ENCODE peak calls at places on chromosomes 13 and 19, in seven cellular contexts. One of them, this sample, is unnamed.

GRCh38 chr19:11295665-11296245 is at the start of gene TSPAN16:
- DNase-seq in SK-N-SH: peak
- DNase-seq in HepG2: no peak
- DNase-seq in GM12891: no peak
- DNase-seq in K562: no peak
- DNase-seq in H1: no peak
- DNase-seq in GM12878: no peak
- DNase-seq in this sample: no peak

GRCh38 chr19:6056801-6057650 is 53.3 kb downstream of the RFX2 start:
- DNase-seq in GM12878: no peak
- DNase-seq in HepG2: peak
- DNase-seq in H1: no peak
- DNase-seq in GM12891: no peak
- DNase-seq in K562: peak
- DNase-seq in SK-N-SH: no peak
- DNase-seq in this sample: no peak

GRCh38 chr13:46373623-46374022 is 13.4 kb downstream of the RUBCNL start:
- DNase-seq in SK-N-SH: no peak
- DNase-seq in GM12891: no peak
- DNase-seq in H1: no peak
- DNase-seq in HepG2: no peak
- DNase-seq in K562: no peak
- DNase-seq in GM12878: no peak
- DNase-seq in this sample: no peak

GRCh38 chr13:97302611-97303010 is 80.5 kb downstream of the MBNL2 start:
- DNase-seq in GM12878: no peak
- DNase-seq in H1: no peak
- DNase-seq in SK-N-SH: no peak
- DNase-seq in GM12891: no peak
- DNase-seq in HepG2: no peak
- DNase-seq in K562: no peak
- DNase-seq in this sample: no peak

GRCh38 chr13:44557986-44558385 is 18.1 kb downstream of the TSC22D1 start:
- DNase-seq in GM12891: no peak
- DNase-seq in H1: no peak
- DNase-seq in HepG2: no peak
- DNase-seq in GM12878: no peak
- DNase-seq in SK-N-SH: no peak
- DNase-seq in K562: no peak
- DNase-seq in this sample: no peak

GRCh38 chr19:33000510-33000909 is 28.5 kb downstream of the FAAP24 start:
- DNase-seq in GM12878: no peak
- DNase-seq in GM12891: no peak
- DNase-seq in H1: no peak
- DNase-seq in K562: no peak
- DNase-seq in SK-N-SH: no peak
- DNase-seq in HepG2: no peak
- DNase-seq in this sample: no peak

GRCh38 chr13:54536112-54536511 is 1507.5 kb downstream of the OLFM4 start:
- DNase-seq in K562: no peak
- DNase-seq in HepG2: no peak
- DNase-seq in SK-N-SH: peak
- DNase-seq in GM12891: no peak
- DNase-seq in GM12878: no peak
- DNase-seq in H1: no peak
- DNase-seq in this sample: no peak

GRCh38 chr19:6611441-6611852 is 20.5 kb upstream of the CD70 start:
- DNase-seq in HepG2: no peak
- DNase-seq in K562: no peak
- DNase-seq in H1: no peak
- DNase-seq in GM12891: no peak
- DNase-seq in GM12878: no peak
- DNase-seq in SK-N-SH: no peak
- DNase-seq in this sample: no peak

GRCh38 chr13:78816592-78816991 is 157.6 kb upstream of the OBI1 start:
- DNase-seq in GM12891: no peak
- DNase-seq in H1: no peak
- DNase-seq in GM12878: no peak
- DNase-seq in SK-N-SH: no peak
- DNase-seq in K562: peak
- DNase-seq in HepG2: no peak
- DNase-seq in this sample: no peak

DNA sequence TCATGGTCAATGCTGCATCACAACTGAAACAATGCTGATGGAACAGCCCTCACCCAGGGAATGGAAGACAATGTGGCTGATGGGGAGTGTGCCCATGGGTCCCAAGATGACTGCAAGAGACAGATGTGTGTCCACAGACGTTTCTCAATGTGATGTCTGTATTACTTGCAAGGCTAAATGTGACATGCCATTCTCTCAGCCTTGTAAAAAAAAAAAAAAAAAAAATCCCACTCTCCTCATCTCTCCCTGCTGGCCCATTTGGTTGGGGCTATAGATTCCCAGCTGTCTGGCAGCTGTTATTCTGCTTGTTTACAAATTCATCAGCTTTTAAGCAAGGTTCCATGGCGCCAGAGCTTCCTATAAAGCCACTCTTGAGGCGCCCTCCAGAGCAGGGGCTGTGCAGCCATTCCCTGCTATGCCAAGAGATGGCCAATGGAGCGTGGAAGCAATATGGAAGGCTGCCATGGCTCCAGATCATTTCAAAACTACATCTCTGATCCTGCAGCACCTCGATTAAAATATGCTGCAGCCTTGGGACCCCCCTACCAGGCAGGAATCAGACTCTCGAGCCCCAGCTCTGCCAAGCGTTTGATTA is 294.8 kb downstream of the FOXO1 start:
- DNase-seq in SK-N-SH: no peak
- DNase-seq in HepG2: no peak
- DNase-seq in GM12891: no peak
- DNase-seq in H1: no peak
- DNase-seq in K562: no peak
- DNase-seq in GM12878: no peak
- DNase-seq in this sample: no peak
- TF ChIP-seq TAF1 in SK-N-SH: no peak
- TF ChIP-seq TAF1 in HepG2: no peak
- TF ChIP-seq TAF1 in GM12891: no peak
- TF ChIP-seq TAF1 in H1: no peak
- TF ChIP-seq TAF1 in K562: no peak
- TF ChIP-seq TAF1 in GM12878: no peak
- TF ChIP-seq TAF1 in this sample: no peak

GRCh38 chr19:42102877-42103276 is 26.9 kb downstream of the ZNF574 start:
- DNase-seq in H1: no peak
- DNase-seq in SK-N-SH: no peak
- DNase-seq in GM12878: no peak
- DNase-seq in K562: no peak
- DNase-seq in GM12891: no peak
- DNase-seq in HepG2: no peak
- DNase-seq in this sample: no peak
- TF ChIP-seq TAF1 in H1: no peak
- TF ChIP-seq TAF1 in SK-N-SH: no peak
- TF ChIP-seq TAF1 in GM12878: no peak
- TF ChIP-seq TAF1 in K562: no peak
- TF ChIP-seq TAF1 in GM12891: no peak
- TF ChIP-seq TAF1 in HepG2: no peak
- TF ChIP-seq TAF1 in this sample: no peak

DNA sequence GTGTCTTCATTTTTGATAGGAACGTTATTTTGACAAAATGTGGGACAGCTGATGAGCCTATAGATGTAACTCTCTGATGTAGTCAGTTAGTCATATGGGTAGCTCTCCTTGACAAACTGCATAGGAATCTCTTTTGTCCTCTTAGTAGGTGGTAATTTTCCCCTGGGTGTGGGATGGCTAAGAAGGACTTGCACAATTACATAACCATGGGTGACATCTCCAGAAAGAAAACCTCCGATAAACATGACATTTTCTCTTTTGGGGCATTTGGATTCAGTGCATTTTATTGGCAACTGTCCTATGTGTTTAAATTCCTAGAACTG is 41.8 kb downstream of the IGFL3 start:
- DNase-seq in SK-N-SH: no peak
- DNase-seq in HepG2: no peak
- DNase-seq in GM12878: no peak
- DNase-seq in H1: no peak
- DNase-seq in GM12891: no peak
- DNase-seq in K562: no peak
- DNase-seq in this sample: no peak
- TF ChIP-seq TAF1 in SK-N-SH: no peak
- TF ChIP-seq TAF1 in HepG2: no peak
- TF ChIP-seq TAF1 in GM12878: no peak
- TF ChIP-seq TAF1 in H1: no peak
- TF ChIP-seq TAF1 in GM12891: no peak
- TF ChIP-seq TAF1 in K562: no peak
- TF ChIP-seq TAF1 in this sample: no peak

DNA sequence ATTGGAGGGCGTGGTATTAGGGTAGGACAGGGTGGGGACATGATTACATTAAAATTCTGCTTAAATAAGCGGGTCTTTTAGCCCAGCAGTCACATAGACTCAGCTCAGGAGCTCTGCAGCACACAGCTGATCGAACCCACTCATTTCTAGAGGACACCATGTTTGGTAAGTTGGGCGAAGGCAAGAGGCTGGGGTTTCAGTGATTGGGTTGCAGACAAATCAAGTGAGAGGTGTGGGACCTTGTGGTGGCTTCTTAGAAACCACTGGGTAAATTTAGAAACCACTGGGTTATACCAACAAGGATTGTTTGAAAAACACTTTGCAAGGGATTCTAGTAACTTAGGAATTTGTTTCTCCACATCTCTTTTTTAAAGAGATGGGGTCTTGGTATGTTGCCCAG is at the start of gene LEUTX:
- DNase-seq in GM12891: peak
- DNase-seq in SK-N-SH: no peak
- DNase-seq in H1: no peak
- DNase-seq in K562: no peak
- DNase-seq in GM12878: peak
- DNase-seq in HepG2: no peak
- DNase-seq in this sample: no peak
- TF ChIP-seq TAF1 in GM12891: no peak
- TF ChIP-seq TAF1 in SK-N-SH: no peak
- TF ChIP-seq TAF1 in H1: no peak
- TF ChIP-seq TAF1 in K562: no peak
- TF ChIP-seq TAF1 in GM12878: no peak
- TF ChIP-seq TAF1 in HepG2: no peak
- TF ChIP-seq TAF1 in this sample: no peak

GRCh38 chr13:32471187-32471922 is 43.4 kb upstream of the N4BP2L1 start:
- DNase-seq in GM12878: no peak
- DNase-seq in HepG2: no peak
- DNase-seq in SK-N-SH: no peak
- DNase-seq in K562: peak
- DNase-seq in H1: no peak
- DNase-seq in GM12891: no peak
- DNase-seq in this sample: no peak

GRCh38 chr13:32473650-32474049 is 45.7 kb upstream of the N4BP2L1 start:
- DNase-seq in HepG2: no peak
- DNase-seq in SK-N-SH: no peak
- DNase-seq in H1: no peak
- DNase-seq in GM12891: no peak
- DNase-seq in GM12878: no peak
- DNase-seq in K562: no peak
- DNase-seq in this sample: no peak

GRCh38 chr13:32472194-32472621 is 44.3 kb upstream of the N4BP2L1 start:
- DNase-seq in SK-N-SH: no peak
- DNase-seq in H1: no peak
- DNase-seq in GM12878: peak
- DNase-seq in GM12891: no peak
- DNase-seq in K562: no peak
- DNase-seq in HepG2: no peak
- DNase-seq in this sample: no peak

GRCh38 chr13:32468502-32469147 is 40.7 kb upstream of the N4BP2L1 start:
- DNase-seq in HepG2: no peak
- DNase-seq in K562: peak
- DNase-seq in SK-N-SH: no peak
- DNase-seq in H1: no peak
- DNase-seq in GM12891: no peak
- DNase-seq in GM12878: no peak
- DNase-seq in this sample: no peak
- TF ChIP-seq TAF1 in HepG2: no peak
- TF ChIP-seq TAF1 in K562: no peak
- TF ChIP-seq TAF1 in SK-N-SH: no peak
- TF ChIP-seq TAF1 in H1: no peak
- TF ChIP-seq TAF1 in GM12891: no peak
- TF ChIP-seq TAF1 in GM12878: no peak
- TF ChIP-seq TAF1 in this sample: no peak

GRCh38 chr19:52541608-52542007 is 14.1 kb downstream of the ZNF808 start:
- DNase-seq in HepG2: no peak
- DNase-seq in GM12891: no peak
- DNase-seq in SK-N-SH: no peak
- DNase-seq in H1: no peak
- DNase-seq in GM12878: no peak
- DNase-seq in K562: no peak
- DNase-seq in this sample: no peak
- TF ChIP-seq TAF1 in HepG2: no peak
- TF ChIP-seq TAF1 in GM12891: no peak
- TF ChIP-seq TAF1 in SK-N-SH: no peak
- TF ChIP-seq TAF1 in H1: no peak
- TF ChIP-seq TAF1 in GM12878: no peak
- TF ChIP-seq TAF1 in K562: no peak
- TF ChIP-seq TAF1 in this sample: no peak

GRCh38 chr13:111248822-111249221 is 71.6 kb upstream of the TEX29 start:
- DNase-seq in GM12878: no peak
- DNase-seq in GM12891: no peak
- DNase-seq in H1: no peak
- DNase-seq in K562: no peak
- DNase-seq in HepG2: no peak
- DNase-seq in SK-N-SH: no peak
- DNase-seq in this sample: no peak

GRCh38 chr13:111252449-111253124 is 67.9 kb upstream of the TEX29 start:
- DNase-seq in HepG2: no peak
- DNase-seq in SK-N-SH: no peak
- DNase-seq in GM12878: no peak
- DNase-seq in GM12891: no peak
- DNase-seq in K562: no peak
- DNase-seq in H1: no peak
- DNase-seq in this sample: no peak

GRCh38 chr13:111253334-111253872 is 67.0 kb upstream of the TEX29 start:
- DNase-seq in HepG2: no peak
- DNase-seq in GM12891: no peak
- DNase-seq in K562: no peak
- DNase-seq in H1: no peak
- DNase-seq in GM12878: no peak
- DNase-seq in SK-N-SH: no peak
- DNase-seq in this sample: no peak

GRCh38 chr13:111249637-111250360 is 70.6 kb upstream of the TEX29 start:
- DNase-seq in GM12878: no peak
- DNase-seq in GM12891: no peak
- DNase-seq in H1: no peak
- DNase-seq in K562: no peak
- DNase-seq in HepG2: no peak
- DNase-seq in SK-N-SH: no peak
- DNase-seq in this sample: no peak

GRCh38 chr13:111251646-111252448 is 68.6 kb upstream of the TEX29 start:
- DNase-seq in GM12891: no peak
- DNase-seq in HepG2: no peak
- DNase-seq in H1: no peak
- DNase-seq in SK-N-SH: peak
- DNase-seq in GM12878: no peak
- DNase-seq in K562: no peak
- DNase-seq in this sample: no peak
- TF ChIP-seq TAF1 in GM12891: no peak
- TF ChIP-seq TAF1 in HepG2: no peak
- TF ChIP-seq TAF1 in H1: no peak
- TF ChIP-seq TAF1 in SK-N-SH: no peak
- TF ChIP-seq TAF1 in GM12878: no peak
- TF ChIP-seq TAF1 in K562: no peak
- TF ChIP-seq TAF1 in this sample: no peak

GRCh38 chr13:48686810-48687209 is 33.1 kb downstream of the CYSLTR2 start:
- DNase-seq in GM12891: no peak
- DNase-seq in GM12878: no peak
- DNase-seq in K562: no peak
- DNase-seq in H1: no peak
- DNase-seq in SK-N-SH: no peak
- DNase-seq in HepG2: no peak
- DNase-seq in this sample: no peak
- TF ChIP-seq TAF1 in GM12891: no peak
- TF ChIP-seq TAF1 in GM12878: no peak
- TF ChIP-seq TAF1 in K562: no peak
- TF ChIP-seq TAF1 in H1: no peak
- TF ChIP-seq TAF1 in SK-N-SH: no peak
- TF ChIP-seq TAF1 in HepG2: no peak
- TF ChIP-seq TAF1 in this sample: no peak

This sample was measured in GM12892.